ENCODE peak calls at places on chromosomes 4 and X, in eight cellular contexts. Y is HCT116, C is K562, O is HepG2, T is GM23338, E is A549, S is HL-60, M is SK-N-SH. A is an unnamed sample.

GRCh38 chr4:8019396-8020365 is 80.0 kb upstream of the AFAP1 start:
- DNase-seq in M (peak; percentile 64), E (no peak), T (no peak), C (no peak), S (no peak), Y (no peak), O (no peak), A (no peak)

GRCh38 chrX:150282953-150283352 is 80.2 kb upstream of the MAMLD1 start:
- DNase-seq in O (no peak), Y (no peak), C (no peak), E (no peak), T (no peak), M (no peak), S (no peak), A (no peak)

GRCh38 chr4:86482851-86483490 is 111.1 kb upstream of the PTPN13 start:
- DNase-seq in E (no peak), Y (no peak), T (peak; percentile 95), O (no peak), S (no peak), C (no peak), M (peak; percentile 11), A (no peak)

GRCh38 chr4:155759372-155760252 is 791 bp downstream of the GUCY1B1 start:
- DNase-seq in Y (no peak), E (peak; percentile 5), S (no peak), T (peak; percentile 58), O (no peak), M (peak; percentile 84), C (no peak), A (no peak)

GRCh38 chrX:130024127-130024526 is 41.7 kb downstream of the BCORL1 start:
- DNase-seq in E (peak; percentile 40), S (peak; percentile 68), Y (peak; percentile 23), T (peak; percentile 90), O (no peak), C (peak; percentile 91), M (peak; percentile 44), A (no peak)

GRCh38 chrX:38991656-38992558 is 190.6 kb downstream of the MID1IP1 start:
- DNase-seq in M (no peak), S (no peak), O (no peak), C (no peak), Y (no peak), E (no peak), T (no peak), A (no peak)

GRCh38 chrX:23783569-23784486 is 855 bp downstream of the SAT1 start:
- DNase-seq in C (peak; percentile 11), S (no peak), O (no peak), T (no peak), Y (no peak), M (no peak), E (no peak), A (no peak)

GRCh38 chr4:63218837-63219236 is 1190.4 kb downstream of the TECRL start:
- DNase-seq in C (no peak), O (no peak), T (peak; percentile 48), E (no peak), Y (no peak), S (no peak), M (no peak), A (no peak)

GRCh38 chr4:3879681-3880594 is 113.8 kb downstream of the ADRA2C start:
- DNase-seq in S (no peak), C (no peak), Y (no peak), M (peak; percentile 27), T (peak; percentile 57), E (no peak), O (no peak), A (no peak)

GRCh38 chr4:13865871-13866669 is 238.5 kb upstream of the BOD1L1 start:
- DNase-seq in C (no peak), O (no peak), M (no peak), S (no peak), E (no peak), T (no peak), Y (no peak), A (no peak)

GRCh38 chr4:141080668-141081067 is 52.6 kb downstream of the RNF150 start:
- DNase-seq in C (no peak), Y (no peak), O (no peak), M (no peak), T (peak; percentile 19), E (no peak), S (no peak), A (no peak)

GRCh38 chr4:119490335-119490734 is 138.3 kb downstream of the PDE5A start:
- DNase-seq in T (peak; percentile 68), O (no peak), E (no peak), M (no peak), Y (no peak), S (no peak), C (no peak), A (peak; percentile 2)

GRCh38 chr4:66000500-66001117 is 330.3 kb upstream of the EPHA5 start:
- DNase-seq in M (no peak), T (no peak), Y (no peak), C (no peak), O (no peak), S (no peak), E (no peak), A (no peak)

GRCh38 chr4:185991750-185992149 is 77.2 kb upstream of the TLR3 start:
- DNase-seq in C (no peak), M (no peak), E (no peak), O (no peak), Y (no peak), S (no peak), T (no peak), A (no peak)

GRCh38 chr4:153234923-153235322 is 30.7 kb downstream of the TRIM2 start:
- DNase-seq in O (no peak), T (no peak), M (no peak), E (no peak), Y (peak; percentile 56), S (no peak), C (no peak), A (no peak)

GRCh38 chr4:147491076-147491475 is 10.2 kb downstream of the EDNRA start:
- DNase-seq in Y (no peak), E (no peak), S (no peak), M (no peak), T (no peak), O (no peak), C (no peak), A (no peak)

GRCh38 chr4:147496500-147496899 is 15.6 kb downstream of the EDNRA start:
- DNase-seq in T (no peak), Y (no peak), M (no peak), S (no peak), C (no peak), O (no peak), E (no peak), A (no peak)

GRCh38 chr4:147492301-147492700 is 11.4 kb downstream of the EDNRA start:
- DNase-seq in S (no peak), Y (no peak), T (no peak), C (no peak), M (no peak), E (no peak), O (no peak), A (no peak)

GRCh38 chr4:147494301-147494700 is 13.4 kb downstream of the EDNRA start:
- DNase-seq in Y (no peak), T (no peak), O (no peak), C (no peak), S (no peak), M (no peak), E (no peak), A (no peak)

DNA sequence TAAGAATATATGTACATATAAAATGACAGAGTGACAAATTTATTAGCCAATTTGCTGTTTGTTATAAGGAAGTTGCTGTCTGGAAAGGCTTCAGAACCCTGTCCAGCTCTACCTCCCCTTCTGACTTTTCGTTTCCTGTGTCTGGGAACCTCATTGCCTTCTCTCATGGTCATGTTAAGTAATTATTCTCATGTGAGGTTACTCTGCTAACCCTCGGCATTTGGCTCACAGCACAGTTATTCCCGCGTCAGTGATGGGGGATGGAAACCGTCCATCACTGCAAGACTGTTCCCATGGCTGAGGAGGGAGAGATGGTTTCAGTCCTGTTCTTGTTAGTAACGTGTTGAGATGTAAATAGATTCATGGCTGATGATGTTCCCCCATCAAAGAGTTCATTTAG is 11.9 kb downstream of the EDNRA start:
- DNase-seq in S (no peak), T (no peak), C (no peak), E (no peak), O (no peak), Y (no peak), M (no peak), A (no peak)
- TF ChIP-seq REST in S (no peak), T (no peak), C (no peak), E (no peak), O (no peak), Y (no peak), M (no peak), A (no peak)

GRCh38 chrX:139844163-139844562 is 88.7 kb downstream of the ATP11C start:
- DNase-seq in E (no peak), S (no peak), T (no peak), C (no peak), Y (no peak), O (no peak), M (no peak), A (no peak)
- TF ChIP-seq REST in E (no peak), S (no peak), T (no peak), C (no peak), Y (no peak), O (no peak), M (no peak), A (no peak)

GRCh38 chr4:112144546-112145325 is 518 bp upstream of the FAM241A start:
- DNase-seq in S (no peak), M (no peak), O (no peak), C (no peak), Y (no peak), E (no peak), T (no peak), A (peak; percentile 28)

GRCh38 chr4:112145820-112146813 is 863 bp downstream of the FAM241A start:
- DNase-seq in E (peak; percentile 27), M (peak; percentile 73), T (peak; percentile 65), Y (no peak), S (no peak), O (no peak), C (peak; percentile 46), A (no peak)

GRCh38 chr4:112142152-112142551 is 3.1 kb upstream of the FAM241A start:
- DNase-seq in T (no peak), C (no peak), S (no peak), Y (no peak), M (no peak), O (no peak), E (no peak), A (no peak)

GRCh38 chr4:112147697-112148096 is 2.4 kb downstream of the FAM241A start:
- DNase-seq in M (no peak), S (no peak), O (no peak), Y (no peak), C (no peak), T (no peak), E (no peak), A (no peak)

GRCh38 chr4:112145326-112145819 is at the start of gene FAM241A:
- DNase-seq in Y (peak; percentile 54), E (peak; percentile 73), M (peak; percentile 96), T (peak; percentile 89), O (peak; percentile 29), S (peak; percentile 49), C (peak; percentile 97), A (no peak)
- TF ChIP-seq REST in Y (no peak), E (no peak), M (no peak), T (no peak), O (no peak), S (no peak), C (peak; percentile 30), A (no peak)

DNA sequence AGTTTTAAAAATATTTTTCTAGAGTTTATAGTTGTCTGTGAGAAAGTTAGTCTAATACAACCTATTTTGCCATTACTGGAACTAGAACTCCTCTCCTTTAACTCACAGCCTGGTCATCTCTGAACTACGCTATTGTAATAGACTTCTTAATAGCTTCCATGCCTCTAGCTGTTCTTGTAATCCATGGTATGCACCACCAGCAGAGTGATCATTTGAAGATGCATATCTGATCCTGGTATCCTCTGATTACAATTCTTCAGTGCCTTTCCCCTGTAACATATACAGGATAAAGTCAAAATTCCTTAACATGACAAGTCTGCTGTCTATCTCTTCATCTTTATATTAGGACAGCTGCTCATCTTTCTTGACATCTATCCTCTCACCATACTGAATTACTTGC is 37.6 kb upstream of the NALF2 start:
- DNase-seq in Y (no peak), M (no peak), T (no peak), O (no peak), S (no peak), E (no peak), C (no peak), A (no peak)
- TF ChIP-seq REST in Y (no peak), M (no peak), T (no peak), O (no peak), S (no peak), E (no peak), C (no peak), A (no peak)